ENCODE peak calls at places on chromosomes 5 and 9, in four cellular contexts. L is small intestine, H is cardiac muscle cell, D is left lung. R is an unnamed sample. For H3K9me3, the result is how much of the 10 kb centered on the place peaks cover.

GRCh38 chr5:118956727-118957126 is 31.6 kb downstream of the DTWD2 start:
- DNase-seq in L (no peak), H (peak), D (no peak), R (no peak)

GRCh38 chr9:5562806-5563416 is 52.6 kb downstream of the PDCD1LG2 start:
- DNase-seq in L (no peak), H (no peak), D (no peak), R (no peak)

GRCh38 chr9:134811673-134812668 is 68.6 kb upstream of the FCN2 start:
- DNase-seq in L (no peak), H (no peak), D (no peak), R (no peak)

GRCh38 chr9:14941487-14941886 is 31.3 kb upstream of the FREM1 start:
- DNase-seq in L (no peak), H (no peak), D (no peak), R (no peak)

GRCh38 chr5:93929146-93929545 is 187.7 kb upstream of the POU5F2 start:
- DNase-seq in L (no peak), H (no peak), D (no peak), R (no peak)

GRCh38 chr5:137815202-137815990 is 52.3 kb upstream of the MYOT start:
- DNase-seq in L (peak), H (no peak), D (no peak), R (no peak)

GRCh38 chr9:14437336-14438231 is 123.6 kb upstream of the NFIB start:
- DNase-seq in L (no peak), H (no peak), D (no peak), R (no peak)

GRCh38 chr5:37812365-37812764 is 27.5 kb downstream of the GDNF start:
- DNase-seq in L (no peak), H (no peak), D (no peak), R (no peak)

GRCh38 chr5:37869221-37869620 is 29.4 kb upstream of the GDNF start:
- DNase-seq in L (no peak), H (no peak), D (no peak), R (no peak)

GRCh38 chr9:124190761-124191160 is 67.0 kb upstream of the NEK6 start:
- DNase-seq in L (no peak), H (no peak), D (no peak), R (peak)

GRCh38 chr5:77143998-77144836 is 57.1 kb upstream of the ZBED3 start:
- DNase-seq in L (peak), H (peak), D (no peak), R (peak)

GRCh38 chr5:74251106-74252032 is 389.2 kb downstream of the ENC1 start:
- DNase-seq in L (no peak), H (no peak), D (no peak), R (no peak)

GRCh38 chr9:15641301-15641700 is 88.5 kb downstream of the CCDC171 start:
- DNase-seq in L (no peak), H (no peak), D (no peak), R (no peak)

GRCh38 chr5:1759378-1759970 is 40.2 kb downstream of the MRPL36 start:
- DNase-seq in L (no peak), H (no peak), D (no peak), R (peak)

GRCh38 chr5:38725419-38725865 is 120.4 kb upstream of the OSMR start:
- DNase-seq in L (no peak), H (no peak), D (no peak), R (no peak)

GRCh38 chr5:1887400-1888360 is 5.0 kb upstream of the IRX4 start:
- DNase-seq in L (no peak), H (peak), D (peak), R (no peak)

GRCh38 chr5:155822177-155822576 is 504.8 kb upstream of the SGCD start:
- DNase-seq in L (no peak), H (peak), D (no peak), R (no peak)

GRCh38 chr9:115369322-115369957 is 251.5 kb upstream of the TNC start:
- DNase-seq in L (no peak), H (no peak), D (no peak), R (no peak)

GRCh38 chr5:57772512-57772911 is 289.9 kb upstream of the ACTBL2 start:
- DNase-seq in L (no peak), H (no peak), D (no peak), R (no peak)

GRCh38 chr9:1208185-1208584 is 158.0 kb downstream of the DMRT2 start:
- DNase-seq in L (no peak), H (no peak), D (no peak), R (no peak)

GRCh38 chr5:40781843-40782409 is 16.2 kb downstream of the PRKAA1 start:
- DNase-seq in L (no peak), H (no peak), D (no peak), R (no peak)

GRCh38 chr9:92048924-92049625 is 66.1 kb downstream of the SPTLC1 start:
- DNase-seq in L (no peak), H (no peak), D (no peak), R (no peak)

GRCh38 chr9:110891760-110892159 is 146.5 kb downstream of the LPAR1 start:
- DNase-seq in L (peak), H (no peak), D (no peak), R (no peak)

GRCh38 chr5:56995605-56996004 is 43.7 kb upstream of the MIER3 start:
- DNase-seq in L (no peak), H (no peak), D (no peak), R (no peak)

GRCh38 chr5:21071421-21071820 is 1083.4 kb upstream of the CDH18 start:
- DNase-seq in L (no peak), H (no peak), D (no peak), R (no peak)

GRCh38 chr5:77630246-77631165 is 8.0 kb downstream of the OTP start:
- DNase-seq in L (peak), H (peak), D (peak), R (peak)

GRCh38 chr9:91884746-91885687 is 65.0 kb downstream of the ROR2 start:
- DNase-seq in L (no peak), H (no peak), D (no peak), R (no peak)

GRCh38 chr9:93182572-93182971 is 1.4 kb upstream of the WNK2 start:
- DNase-seq in L (peak), H (no peak), D (no peak), R (peak)

GRCh38 chr5:41924872-41925554 is at the start of gene FBXO4:
- DNase-seq in L (peak), H (peak), D (peak), R (peak)

GRCh38 chr5:96868603-96869371 is 7.5 kb upstream of the ERAP2 start:
- DNase-seq in L (peak), H (peak), D (no peak), R (no peak)

GRCh38 chr5:67815455-67816391 is 399.8 kb upstream of the PIK3R1 start:
- DNase-seq in L (no peak), H (no peak), D (no peak), R (no peak)

GRCh38 chr9:133977421-133978201 is 14.5 kb downstream of the VAV2 start:
- DNase-seq in L (no peak), H (no peak), D (peak), R (no peak)

GRCh38 chr9:5851445-5851844 is 18.5 kb upstream of the ERMP1 start:
- DNase-seq in L (peak), H (no peak), D (no peak), R (no peak)

DNA sequence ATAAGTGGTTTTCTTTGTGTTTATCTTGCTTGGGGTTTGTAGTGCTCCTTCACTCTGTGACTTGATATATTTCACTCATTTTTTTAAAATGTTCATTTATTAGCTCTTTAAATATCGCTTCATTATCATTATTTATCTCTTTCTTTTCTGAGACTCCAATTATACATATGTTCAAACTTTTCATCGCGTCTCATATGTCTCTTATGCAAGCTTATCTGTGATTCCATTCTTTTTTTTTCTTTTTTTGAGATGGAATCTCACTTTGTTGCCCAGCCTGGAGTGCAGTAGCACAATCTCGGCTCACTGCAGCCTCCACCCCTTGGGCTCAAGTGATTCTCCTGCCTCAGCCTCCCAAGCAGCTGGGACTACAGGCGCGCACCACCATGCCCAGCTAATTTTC is 73.9 kb upstream of the GABRP start:
- DNase-seq in L (no peak), H (no peak), D (no peak), R (no peak)
- H3K9me3 ChIP-seq in L (under half), H (under half), D (under half), R (under half)

DNA sequence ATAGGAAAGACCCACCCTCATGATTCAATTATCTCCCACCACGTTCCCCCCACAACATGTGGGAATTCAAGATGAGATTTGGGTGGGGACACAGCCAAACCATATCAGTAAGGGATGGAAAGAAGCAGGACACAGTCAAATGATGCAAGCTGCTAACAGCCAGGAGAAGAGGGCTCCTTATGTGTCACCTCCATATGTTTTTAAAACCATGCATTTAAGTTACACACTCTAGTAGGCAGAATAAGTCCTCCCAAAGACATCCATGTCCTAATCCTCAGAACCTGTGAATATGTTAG is 4.2 kb upstream of the TTC23L start:
- DNase-seq in L (no peak), H (no peak), D (no peak), R (no peak)
- H3K9me3 ChIP-seq in L (under half), H (under half), D (under half), R (under half)

GRCh38 chr5:179089502-179089901 is 29.3 kb downstream of the ZNF354C start:
- DNase-seq in L (no peak), H (no peak), D (no peak), R (no peak)
- H3K9me3 ChIP-seq in L (under half), H (under half), D (under half), R (half or more)

DNA sequence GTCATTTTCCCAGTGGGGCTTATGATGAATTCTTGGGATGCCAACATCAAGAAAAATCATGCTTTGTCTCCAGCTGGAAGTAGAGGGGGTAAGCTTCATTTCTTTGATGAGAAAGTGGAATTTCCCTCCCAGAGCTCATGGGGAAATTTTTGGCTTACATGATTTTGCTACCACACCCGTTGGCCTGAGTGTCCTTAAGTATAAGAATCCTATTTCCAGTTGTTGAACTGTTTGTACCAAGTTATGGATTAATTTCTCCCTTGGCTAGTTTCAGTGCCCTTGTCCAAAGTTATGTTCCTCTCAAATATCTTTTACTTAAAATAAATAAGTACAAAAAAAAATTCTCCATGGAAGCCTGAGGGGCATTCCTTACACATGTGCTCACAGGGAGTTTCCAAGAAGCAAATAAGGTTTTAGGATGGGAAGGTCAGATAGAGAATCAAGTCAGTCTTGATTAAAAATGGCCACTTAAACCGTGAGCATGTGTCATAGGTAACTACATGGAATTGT is 82.3 kb downstream of the PTCD2 start:
- DNase-seq in L (no peak), H (no peak), D (no peak), R (no peak)
- H3K9me3 ChIP-seq in L (under half), H (under half), D (under half), R (under half)

R was measured in stomach.